ENCODE peak calls at places on chromosomes 3 and 15, in four cellular contexts. R is stimulated activated CD4-positive, alpha-beta T cell treated with anti-CD3 and anti-CD28 coated beads, TNF-alpha, amount 100 ng/mL, for 4 hours; S is M059J; G is H9. Z is an unnamed sample.

GRCh38 chr15:55379095-55379494 is 29.1 kb downstream of the CCPG1 start:
- DNase-seq in R (no peak), S (no peak), G (no peak), Z (no peak)

GRCh38 chr3:55770077-55770476 is 283.0 kb upstream of the WNT5A start:
- DNase-seq in R (no peak), S (no peak), G (no peak), Z (no peak)

GRCh38 chr15:52483712-52484111 is 45.0 kb downstream of the MYO5A start:
- DNase-seq in R (no peak), S (peak), G (no peak), Z (no peak)

GRCh38 chr3:133268772-133269171 is 131.1 kb upstream of the BFSP2 start:
- DNase-seq in R (no peak), S (no peak), G (no peak), Z (no peak)

GRCh38 chr15:41809121-41809520 is 18.8 kb upstream of the JMJD7 start:
- DNase-seq in R (no peak), S (peak), G (no peak), Z (no peak)

GRCh38 chr3:175073209-175073905 is 214.2 kb downstream of the NAALADL2 start:
- DNase-seq in R (no peak), S (peak), G (no peak), Z (no peak)

GRCh38 chr3:98623572-98624280 is 30.3 kb upstream of the CPOX start:
- DNase-seq in R (no peak), S (no peak), G (no peak), Z (no peak)

GRCh38 chr3:79200456-79200855 is 567.3 kb downstream of the ROBO1 start:
- DNase-seq in R (no peak), S (peak), G (no peak), Z (no peak)

GRCh38 chr15:25512957-25513356 is 74.1 kb upstream of the UBE3A start:
- DNase-seq in R (no peak), S (no peak), G (no peak), Z (no peak)

GRCh38 chr3:82130056-82130455 is 368.6 kb upstream of the GBE1 start:
- DNase-seq in R (no peak), S (no peak), G (no peak), Z (no peak)

GRCh38 chr3:127604546-127605165 is 6.4 kb downstream of the MCM2 start:
- DNase-seq in R (no peak), S (no peak), G (no peak), Z (no peak)

GRCh38 chr15:101258238-101259144 is 6.6 kb upstream of the CHSY1 start:
- DNase-seq in R (no peak), S (peak), G (no peak), Z (no peak)

GRCh38 chr3:71428841-71429609 is 154.5 kb downstream of the FOXP1 start:
- DNase-seq in R (no peak), S (no peak), G (no peak), Z (no peak)

GRCh38 chr3:34140606-34141005 is 342.2 kb downstream of the PDCD6IP start:
- DNase-seq in R (no peak), S (no peak), G (no peak), Z (no peak)

GRCh38 chr15:69531302-69532027 is 78.8 kb downstream of the RPLP1 start:
- DNase-seq in R (no peak), S (peak), G (peak), Z (no peak)

GRCh38 chr3:187838016-187838535 is 92.8 kb upstream of the BCL6 start:
- DNase-seq in R (no peak), S (no peak), G (no peak), Z (no peak)

GRCh38 chr3:66851894-66852613 is 146.1 kb upstream of the KBTBD8 start:
- DNase-seq in R (no peak), S (no peak), G (no peak), Z (no peak)

GRCh38 chr3:30098656-30099454 is 507.5 kb upstream of the TGFBR2 start:
- DNase-seq in R (no peak), S (peak), G (no peak), Z (no peak)